ENCODE peak calls at places on chromosomes 5 and 9, in ten cellular contexts. Z is A549, R is DND-41, X is left lung, Q is lower lobe of right lung, C is heart left ventricle, Y is ovary, I is tibial nerve, K is cardiac muscle cell, E is neural progenitor cell. D is an unnamed sample.

GRCh38 chr5:45288746-45289145 is 407.4 kb downstream of the HCN1 start:
- DNase-seq in K (no peak), Q (no peak), C (no peak), X (no peak), Z (no peak), I (no peak), Y (no peak), R (no peak), E (peak; percentile 70), D (no peak)

GRCh38 chr9:71806916-71807315 is 38.6 kb upstream of the CEMIP2 start:
- DNase-seq in K (peak; percentile 85), Y (peak; percentile 50), I (peak; percentile 64), X (peak; percentile 60), Q (peak; percentile 61), C (no peak), R (peak; percentile 77), Z (peak; percentile 81), E (peak; percentile 85), D (peak; percentile 74)

GRCh38 chr9:32554107-32554506 is 1.7 kb upstream of the TOPORS start:
- DNase-seq in I (no peak), R (no peak), Y (no peak), Q (no peak), K (peak; percentile 70), Z (no peak), E (no peak), X (no peak), C (no peak), D (no peak)

GRCh38 chr5:154394328-154394727 is 51.5 kb upstream of the SAP30L start:
- DNase-seq in K (no peak), I (no peak), X (no peak), R (no peak), E (no peak), C (no peak), Q (no peak), Y (no peak), Z (peak; percentile 61), D (no peak)

GRCh38 chr9:133708770-133709611 is 29.2 kb downstream of the SARDH start:
- DNase-seq in Q (no peak), X (no peak), I (no peak), Y (peak; percentile 39), E (peak; percentile 50), Z (no peak), K (no peak), R (peak; percentile 48), C (peak; percentile 53), D (no peak)

GRCh38 chr9:126564716-126565115 is 49.0 kb upstream of the LMX1B start:
- DNase-seq in I (no peak), Z (no peak), C (peak; percentile 31), E (peak; percentile 51), X (peak; percentile 10), Y (no peak), K (no peak), R (no peak), Q (no peak), D (no peak)

GRCh38 chr5:89934069-89934468 is 475.5 kb downstream of the CETN3 start:
- DNase-seq in I (no peak), C (no peak), Z (no peak), K (no peak), Q (no peak), X (no peak), Y (no peak), E (no peak), R (no peak), D (no peak)

GRCh38 chr9:121975801-121976277 is 117.3 kb downstream of the TTLL11 start:
- DNase-seq in K (no peak), C (no peak), Z (peak; percentile 63), I (no peak), Y (no peak), X (no peak), E (no peak), Q (no peak), R (no peak), D (no peak)

DNA sequence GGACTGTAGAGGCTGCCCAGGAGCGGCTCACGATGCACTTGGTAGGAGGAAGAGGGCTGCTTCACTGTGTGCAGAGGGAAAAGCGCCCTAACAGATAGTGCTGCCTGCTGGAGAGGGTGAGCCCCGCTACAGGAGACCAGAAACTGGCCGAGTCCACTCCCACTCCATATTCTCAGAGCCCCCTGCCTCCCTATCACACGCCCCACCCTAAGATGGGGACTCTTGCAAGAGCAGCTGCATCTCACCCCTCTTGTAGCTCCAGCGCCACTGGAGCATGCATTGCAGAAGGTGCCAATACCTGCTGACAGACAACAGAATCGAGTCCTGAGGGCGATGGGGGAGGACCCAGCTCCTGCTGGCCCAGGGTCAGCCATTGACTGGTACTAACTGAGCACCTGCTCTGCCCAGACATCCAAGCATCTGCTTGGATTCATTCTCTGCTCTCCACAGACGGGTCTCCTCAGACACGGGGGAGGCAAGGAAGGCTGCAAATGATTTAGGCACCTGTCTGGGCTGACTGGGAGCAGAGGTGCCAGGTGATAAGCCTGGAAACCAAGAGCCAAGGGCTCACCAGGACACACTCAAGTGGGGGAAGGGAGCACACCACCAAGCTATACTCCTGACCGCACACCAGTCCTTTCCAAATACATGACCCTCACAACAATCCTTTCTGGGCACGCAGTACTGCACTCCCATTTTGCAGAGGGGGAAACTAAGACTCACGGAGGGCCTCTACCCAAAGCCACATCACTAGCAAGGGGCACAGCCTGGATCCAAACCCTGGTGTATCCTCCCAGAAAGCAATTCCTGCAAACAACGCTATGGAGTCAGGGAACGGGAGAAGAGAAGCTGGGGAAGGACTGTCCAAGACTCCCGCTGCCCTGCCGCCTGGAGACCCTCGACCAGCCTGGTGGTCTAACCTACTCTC is 1.6 kb downstream of the BICD2 start:
- DNase-seq in I (no peak), X (no peak), C (no peak), E (no peak), Z (no peak), Q (no peak), R (no peak), K (no peak), Y (no peak), D (no peak)
- H3K4me1 ChIP-seq in I (peaks cover 42% of the 10 kb centered on the region), X (peaks cover 53% of the 10 kb centered on the region), C (peaks cover 60% of the 10 kb centered on the region), E (peaks cover 8% of the 10 kb centered on the region), Z (peaks cover 18% of the 10 kb centered on the region), Q (peaks cover 55% of the 10 kb centered on the region), R (peaks cover 35% of the 10 kb centered on the region), K (peaks cover 13% of the 10 kb centered on the region), Y (peaks cover 31% of the 10 kb centered on the region), D (no peaks in the 10 kb centered on the region)

DNA sequence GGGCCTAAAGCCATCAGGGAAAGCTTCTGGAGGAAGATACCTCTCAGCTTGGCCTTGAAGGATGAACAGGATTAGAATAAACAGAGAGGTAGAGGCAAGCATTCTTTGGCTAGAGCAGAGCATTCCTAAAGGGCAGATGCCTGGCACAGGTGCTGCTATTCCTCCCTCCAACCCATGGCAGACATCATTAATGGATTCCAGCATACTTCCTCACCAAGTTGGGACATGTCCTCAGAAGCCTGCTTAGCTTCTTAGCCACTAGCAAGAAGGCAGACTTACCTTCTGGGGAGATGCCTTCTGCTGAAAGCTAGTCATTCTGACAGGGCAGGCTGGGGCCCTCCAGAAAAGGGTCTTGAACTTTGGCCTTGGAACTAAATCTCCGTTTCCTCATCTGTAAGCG is 122.0 kb downstream of the RGS3 start:
- DNase-seq in Q (no peak), Z (no peak), K (no peak), I (no peak), Y (no peak), C (peak; percentile 15), E (no peak), R (no peak), X (no peak), D (no peak)
- H3K27ac ChIP-seq in Q (peak overlapping the region; percentile 38), Z (no peak overlapping the region), K (peak overlapping the region; percentile 50), I (no peak overlapping the region), Y (no peak overlapping the region), C (peak overlapping the region; percentile 79), E (no peak overlapping the region), R (no peak overlapping the region), X (no peak overlapping the region), D (peak overlapping the region; percentile 78)

GRCh38 chr5:102294996-102295395 is 1.1 kb downstream of the SLCO4C1 start:
- DNase-seq in Q (no peak), X (no peak), Y (no peak), C (no peak), Z (no peak), R (no peak), E (peak; percentile 3), K (no peak), I (no peak), D (no peak)

GRCh38 chr5:102295534-102296228 is 403 bp downstream of the SLCO4C1 start:
- DNase-seq in Q (peak; percentile 57), R (no peak), Z (no peak), K (no peak), Y (no peak), C (no peak), X (peak; percentile 40), E (no peak), I (no peak), D (no peak)

DNA sequence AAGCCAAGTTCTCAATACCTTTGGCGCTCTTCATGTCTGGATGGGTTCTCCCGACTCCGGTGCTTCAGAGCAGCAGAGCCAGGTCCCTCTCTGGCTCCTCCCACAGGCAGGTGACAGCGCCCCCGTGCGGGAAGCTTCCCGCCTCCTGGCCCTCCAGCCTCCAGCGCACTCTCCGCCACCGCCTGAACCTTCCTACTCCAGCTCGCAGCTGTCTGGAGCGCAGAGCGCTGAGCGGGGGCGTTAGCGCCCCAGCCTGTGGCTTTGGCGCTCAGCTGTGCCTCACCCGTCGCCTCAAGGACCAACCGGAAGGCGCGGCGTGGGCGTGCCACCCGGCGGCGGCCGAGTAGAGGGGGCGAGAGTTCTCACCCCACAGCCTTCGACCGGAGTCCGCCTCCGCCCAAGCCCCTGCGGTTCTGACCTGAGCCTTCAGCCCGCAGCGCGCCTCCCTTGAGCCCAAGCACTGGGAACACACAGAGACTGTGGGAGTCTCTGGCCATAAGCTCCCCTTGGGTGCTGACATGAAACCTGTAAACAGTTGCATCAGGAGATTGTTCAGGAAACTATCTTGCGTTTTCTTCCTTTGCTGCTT is at the start of gene SLCO4C1:
- DNase-seq in R (no peak), C (peak; percentile 84), E (peak; percentile 93), I (peak; percentile 21), X (peak; percentile 94), Y (peak; percentile 52), Z (peak; percentile 78), K (peak; percentile 52), Q (peak; percentile 93), D (peak; percentile 32)
- TF ChIP-seq CTCF in R (no peak), C (peak; percentile 35), E (peak; percentile 82), I (no peak), X (peak; percentile 67), Y (no peak), Z (peak; percentile 73), K (peak; percentile 49), Q (peak; percentile 54), D (peak; percentile 15)

GRCh38 chr9:37253377-37253937 is 133.1 kb downstream of the ZCCHC7 start:
- DNase-seq in Y (no peak), Q (no peak), K (no peak), X (no peak), E (no peak), Z (no peak), I (no peak), R (no peak), C (no peak), D (no peak)

GRCh38 chr9:37251452-37251851 is 131.1 kb downstream of the ZCCHC7 start:
- DNase-seq in K (no peak), C (no peak), E (peak; percentile 96), Q (no peak), Z (no peak), I (no peak), R (no peak), X (no peak), Y (no peak), D (no peak)

GRCh38 chr9:37259906-37260305 is 139.5 kb downstream of the ZCCHC7 start:
- DNase-seq in Y (no peak), R (no peak), C (no peak), Q (no peak), K (no peak), X (no peak), E (no peak), I (no peak), Z (no peak), D (no peak)

GRCh38 chr9:37255944-37256862 is 135.8 kb downstream of the ZCCHC7 start:
- DNase-seq in R (no peak), C (no peak), K (no peak), X (no peak), Y (no peak), Q (no peak), E (no peak), I (no peak), Z (no peak), D (no peak)

DNA sequence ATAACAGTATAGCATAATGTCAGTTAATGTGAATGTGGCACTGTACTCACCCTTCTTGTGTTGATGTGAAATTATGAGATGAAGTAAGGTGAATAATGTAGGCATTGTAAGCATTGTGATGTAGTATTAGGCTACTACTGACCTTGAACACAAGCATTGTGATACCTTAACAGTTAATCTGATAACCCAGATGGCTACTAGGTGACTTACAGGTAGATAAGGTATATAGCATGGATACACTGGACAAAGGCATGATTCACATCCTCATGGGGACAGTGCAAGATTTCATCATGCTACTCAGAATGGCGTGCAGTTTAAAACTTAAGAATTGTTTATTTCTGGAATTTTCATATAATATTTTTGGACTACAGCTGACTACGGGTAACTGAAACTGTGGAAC is 134.8 kb downstream of the ZCCHC7 start:
- DNase-seq in I (no peak), Q (no peak), C (no peak), E (no peak), Z (no peak), R (no peak), Y (no peak), K (no peak), X (no peak), D (no peak)
- H3K4me1 ChIP-seq in I (no peaks in the 10 kb centered on the region), Q (no peaks in the 10 kb centered on the region), C (no peaks in the 10 kb centered on the region), E (peaks cover 23% of the 10 kb centered on the region), Z (no peaks in the 10 kb centered on the region), R (no peaks in the 10 kb centered on the region), Y (no peaks in the 10 kb centered on the region), K (no peaks in the 10 kb centered on the region), X (no peaks in the 10 kb centered on the region), D (no peaks in the 10 kb centered on the region)

D was measured in tibial artery.